ENCODE peak calls at places on chromosomes 2 and 18, in eight cellular contexts. W is colonic mucosa; K is CD8-positive, alpha-beta T cell; S is psoas muscle; H is K562; C is tibial nerve; O is upper lobe of right lung; L is HCT116. G is an unnamed sample. For H3K9me3, the result is how much of the 10 kb centered on the place peaks cover.

GRCh38 chr2:217669831-217670230 is 333.0 kb downstream of the TNS1 start:
- DNase-seq in L (no peak), K (no peak), W (no peak), C (no peak), H (no peak), O (no peak), S (no peak), G (no peak)

GRCh38 chr2:235129856-235130255 is 178.0 kb downstream of the SH3BP4 start:
- DNase-seq in O (no peak), L (no peak), S (no peak), C (no peak), W (no peak), K (no peak), H (no peak), G (no peak)

GRCh38 chr18:77067315-77068061 is 65.1 kb downstream of the MBP start:
- DNase-seq in O (peak), C (no peak), K (peak), S (peak), H (no peak), W (peak), L (peak), G (peak)

GRCh38 chr2:2808551-2809058 is 477.5 kb upstream of the MYT1L start:
- DNase-seq in C (no peak), L (no peak), H (no peak), S (no peak), W (no peak), K (no peak), O (no peak), G (no peak)

GRCh38 chr2:209936106-209936663 is 66.3 kb upstream of the RPE start:
- DNase-seq in H (no peak), L (no peak), C (no peak), S (no peak), K (no peak), O (no peak), W (no peak), G (no peak)

GRCh38 chr18:37322497-37323035 is 243.0 kb downstream of the CELF4 start:
- DNase-seq in O (no peak), H (peak), K (no peak), S (peak), L (peak), C (no peak), W (peak), G (no peak)

GRCh38 chr2:49000692-49001091 is 153.6 kb downstream of the FSHR start:
- DNase-seq in K (no peak), W (no peak), C (no peak), H (no peak), L (no peak), O (no peak), S (no peak), G (no peak)

GRCh38 chr2:109466674-109467575 is 146.8 kb downstream of the SEPTIN10 start:
- DNase-seq in K (no peak), L (no peak), H (no peak), C (no peak), S (no peak), W (no peak), O (peak), G (no peak)

GRCh38 chr2:26347286-26347865 is 787 bp upstream of the ADGRF3 start:
- DNase-seq in L (no peak), W (no peak), K (no peak), O (no peak), C (no peak), S (no peak), H (no peak), G (no peak)

GRCh38 chr18:32277492-32277988 is 87.7 kb downstream of the MEP1B start:
- DNase-seq in H (no peak), C (no peak), L (no peak), O (no peak), K (no peak), S (no peak), W (no peak), G (no peak)

GRCh38 chr18:32276256-32276655 is 86.4 kb downstream of the MEP1B start:
- DNase-seq in W (no peak), C (no peak), H (no peak), L (no peak), S (no peak), O (no peak), K (no peak), G (no peak)

GRCh38 chr18:32280188-32280783 is 90.4 kb downstream of the MEP1B start:
- DNase-seq in H (no peak), O (no peak), W (peak), S (no peak), L (no peak), C (no peak), K (no peak), G (no peak)

GRCh38 chr18:32276896-32277295 is 87.1 kb downstream of the MEP1B start:
- DNase-seq in C (no peak), H (no peak), W (no peak), S (no peak), O (no peak), K (no peak), L (no peak), G (no peak)

DNA sequence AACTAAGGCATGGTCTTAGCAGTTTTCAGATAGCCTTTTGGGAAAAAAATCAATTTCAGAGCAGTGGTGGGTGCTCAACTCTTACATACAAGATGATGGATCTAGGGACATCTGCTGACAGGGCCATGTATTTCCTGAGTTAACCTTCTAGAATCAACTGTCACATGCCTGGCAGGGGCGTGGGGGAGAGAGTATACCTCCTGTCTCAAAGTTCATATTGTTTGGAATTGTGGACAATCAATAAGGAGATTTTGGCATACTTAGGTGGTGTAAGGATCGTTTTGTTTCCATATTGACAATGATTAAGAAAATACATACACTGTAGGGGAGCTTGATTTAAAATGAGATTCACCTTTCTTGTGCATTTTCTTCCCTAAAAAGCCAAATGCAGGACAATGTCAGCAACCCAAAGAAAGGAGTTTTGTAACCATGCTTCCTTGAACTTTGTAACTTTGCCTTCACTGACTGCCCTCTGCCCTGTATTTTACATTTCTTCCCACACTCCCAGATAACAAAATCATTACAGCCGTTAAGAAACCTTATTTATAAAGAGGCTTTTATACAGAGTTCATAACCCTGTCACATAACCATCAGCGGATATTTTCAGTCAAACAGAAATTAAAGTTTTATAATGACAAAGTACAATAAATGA is 88.4 kb downstream of the MEP1B start:
- DNase-seq in K (no peak), S (no peak), W (peak), O (no peak), C (no peak), H (no peak), L (no peak), G (no peak)
- H3K27ac ChIP-seq in K (no peak), S (no peak), W (no peak), O (no peak), C (peak), H (no peak), L (no peak), G (no peak)

GRCh38 chr2:230071421-230071820 is 2.7 kb upstream of the SLC16A14 start:
- DNase-seq in L (no peak), C (no peak), S (no peak), K (no peak), O (no peak), W (no peak), H (no peak), G (no peak)
- H3K9me3 ChIP-seq in L (under half), C (under half), S (under half), K (under half), O (under half), W (under half), H (under half), G (under half)

GRCh38 chr2:160408575-160409291 is 84.9 kb downstream of the RBMS1 start:
- DNase-seq in H (no peak), S (no peak), O (no peak), K (no peak), W (no peak), C (no peak), L (no peak), G (no peak)
- TF ChIP-seq CTCF in H (no peak), S (no peak), O (no peak), K (no peak), W (peak), C (peak), L (no peak), G (no peak)

GRCh38 chr2:37564356-37564755 is 107.1 kb downstream of the CDC42EP3 start:
- DNase-seq in H (no peak), L (no peak), C (no peak), W (no peak), O (no peak), S (no peak), K (no peak), G (no peak)
- H3K27ac ChIP-seq in H (peak), L (no peak), C (no peak), W (no peak), O (no peak), S (no peak), K (no peak), G (no peak)

GRCh38 chr2:4483050-4483449 is 779.7 kb downstream of the DCDC2C start:
- DNase-seq in C (no peak), W (no peak), S (no peak), O (no peak), L (no peak), H (no peak), K (no peak), G (no peak)
- H3K9me3 ChIP-seq in C (under half), W (under half), S (under half), O (under half), L (under half), H (under half), K (under half), G (under half)

GRCh38 chr2:196130039-196130825 is 41.1 kb downstream of the STK17B start:
- DNase-seq in S (no peak), L (no peak), W (no peak), C (no peak), K (no peak), O (no peak), H (no peak), G (no peak)
- TF ChIP-seq CTCF in S (no peak), L (no peak), W (no peak), C (no peak), K (no peak), O (no peak), H (no peak), G (no peak)

DNA sequence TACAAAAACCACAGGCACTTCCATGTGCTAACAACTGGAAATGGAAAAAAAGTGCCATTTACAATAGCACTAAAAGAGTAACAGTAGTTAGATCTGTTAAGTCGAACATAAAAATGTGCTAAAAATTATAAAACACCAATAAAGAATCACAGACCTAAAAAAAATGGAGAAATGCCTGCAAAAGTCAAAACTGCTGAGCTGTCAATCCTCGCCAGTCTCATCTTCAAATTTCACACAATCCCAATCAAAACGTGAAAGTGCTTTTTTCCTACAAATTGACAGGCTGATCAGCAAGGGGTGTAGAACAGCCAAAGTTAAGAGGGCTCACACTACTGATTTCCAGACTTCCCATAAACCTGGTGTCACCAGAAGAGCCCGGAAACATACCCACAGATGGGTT is 53.2 kb downstream of the ANO7 start:
- DNase-seq in W (no peak), C (no peak), O (no peak), S (no peak), L (no peak), K (no peak), H (no peak), G (no peak)
- H3K27ac ChIP-seq in W (no peak), C (no peak), O (no peak), S (no peak), L (no peak), K (no peak), H (no peak), G (no peak)